ENCODE peak calls at places on chromosomes 1 and 21, in six cellular contexts. Z is GM12878, V is HCT116, Y is T-helper 22 cell, C is OCI-M1, L is 8988T. J is an unnamed sample.

GRCh38 chr1:64834734-64835133 is 89.9 kb downstream of the RAVER2 start:
- DNase-seq in Z (no peak), V (no peak), Y (no peak), C (no peak), L (no peak), J (no peak)

GRCh38 chr1:4585705-4586104 is 68.7 kb upstream of the AJAP1 start:
- DNase-seq in Z (no peak), V (no peak), Y (no peak), C (no peak), L (no peak), J (no peak)

GRCh38 chr1:99544328-99544727 is 101.6 kb upstream of the PALMD start:
- DNase-seq in Z (no peak), V (no peak), Y (no peak), C (no peak), L (no peak), J (no peak)

GRCh38 chr1:41365320-41365633 is 4.0 kb downstream of the FOXO6 start:
- DNase-seq in Z (no peak), V (no peak), Y (no peak), C (no peak), L (no peak), J (no peak)

GRCh38 chr1:930633-931138 is 7.0 kb downstream of the SAMD11 start:
- DNase-seq in Z (no peak), V (no peak), Y (no peak), C (no peak), L (no peak), J (no peak)

GRCh38 chr1:197771388-197771787 is 3.9 kb downstream of the DENND1B start:
- DNase-seq in Z (no peak), V (no peak), Y (no peak), C (no peak), L (no peak), J (no peak)

GRCh38 chr1:72804541-72804940 is 522.2 kb upstream of the NEGR1 start:
- DNase-seq in Z (no peak), V (no peak), Y (no peak), C (no peak), L (no peak), J (no peak)

GRCh38 chr21:26167593-26167992 is 3.0 kb downstream of the APP start:
- DNase-seq in Z (no peak), V (no peak), Y (no peak), C (no peak), L (no peak), J (no peak)

GRCh38 chr1:13700521-13701273 is 709 bp downstream of the PRDM2 start:
- DNase-seq in Z (no peak), V (no peak), Y (peak), C (peak), L (peak), J (peak)

GRCh38 chr1:57868895-57869294 is 445.0 kb upstream of the DAB1 start:
- DNase-seq in Z (no peak), V (no peak), Y (no peak), C (no peak), L (no peak), J (no peak)

GRCh38 chr1:175887521-175887920 is 144.1 kb upstream of the TNR start:
- DNase-seq in Z (no peak), V (no peak), Y (no peak), C (no peak), L (no peak), J (no peak)

GRCh38 chr1:234933031-234933430 is 195.6 kb downstream of the TOMM20 start:
- DNase-seq in Z (no peak), V (no peak), Y (no peak), C (no peak), L (no peak), J (peak)

GRCh38 chr21:33401617-33401967 is 1.6 kb upstream of the IFNGR2 start:
- DNase-seq in Z (no peak), V (no peak), Y (no peak), C (no peak), L (no peak), J (no peak)